ENCODE peak calls at places on chromosomes 13 and 19, in eight cellular contexts. M is T-helper 17 cell; W is head of caudate nucleus; L is brain microvascular endothelial cell; Z is tibial artery; R is D341Med; F is stimulated activated effector memory CD8-positive, alpha-beta T cell treated with anti-CD3 and anti-CD28 coated beads, Interleukin-12 subunit alpha, Interleukin-12 subunit beta, amount 100 ng/mL, for 72 hours; I is stimulated activated naive CD4-positive, alpha-beta T cell. Y is an unnamed sample.

GRCh38 chr13:106561551-106562170 is 6.3 kb downstream of the ARGLU1 start:
- DNase-seq in F (peak), W (no peak), Z (no peak), R (no peak), M (peak), I (no peak), L (peak), Y (peak)

GRCh38 chr19:18915639-18916038 is 3.5 kb downstream of the COPE start:
- DNase-seq in M (no peak), L (no peak), W (peak), F (no peak), I (no peak), R (peak), Z (no peak), Y (peak)

GRCh38 chr19:4456566-4456842 is 1.1 kb downstream of the UBXN6 start:
- DNase-seq in F (no peak), R (peak), L (peak), W (peak), I (no peak), M (no peak), Z (no peak), Y (no peak)

GRCh38 chr19:54156953-54157352 is 2.6 kb downstream of the LENG1 start:
- DNase-seq in M (no peak), Z (no peak), R (no peak), L (no peak), W (no peak), F (no peak), I (no peak), Y (no peak)

GRCh38 chr13:34349091-34349722 is 531.3 kb downstream of the RFC3 start:
- DNase-seq in I (no peak), L (peak), M (no peak), R (no peak), F (no peak), Z (peak), W (no peak), Y (no peak)

GRCh38 chr19:7915250-7916136 is 863 bp downstream of the TGFBR3L start:
- DNase-seq in Z (no peak), L (no peak), M (no peak), F (no peak), R (no peak), I (no peak), W (no peak), Y (no peak)

GRCh38 chr13:106143392-106143791 is 392.1 kb downstream of the EFNB2 start:
- DNase-seq in F (no peak), L (no peak), W (no peak), R (no peak), M (no peak), Z (no peak), I (no peak), Y (no peak)

GRCh38 chr13:99677388-99677951 is 176.2 kb downstream of the TM9SF2 start:
- DNase-seq in M (no peak), I (no peak), F (no peak), W (no peak), L (no peak), Z (no peak), R (no peak), Y (no peak)

GRCh38 chr19:4916292-4917082 is 7.2 kb downstream of the UHRF1 start:
- DNase-seq in R (no peak), F (peak), W (no peak), L (no peak), M (no peak), I (peak), Z (no peak), Y (no peak)

GRCh38 chr13:47628666-47629065 is 372.4 kb downstream of the SUCLA2 start:
- DNase-seq in I (no peak), R (no peak), Z (no peak), W (no peak), M (no peak), L (peak), F (no peak), Y (no peak)

GRCh38 chr19:48868196-48868886 is at the start of gene PLEKHA4:
- DNase-seq in W (no peak), Z (peak), F (no peak), L (no peak), M (no peak), R (no peak), I (no peak), Y (no peak)

GRCh38 chr19:11418518-11419506 is at the start of gene RGL3:
- DNase-seq in Z (peak), L (no peak), W (no peak), I (no peak), F (no peak), R (no peak), M (no peak), Y (no peak)

GRCh38 chr19:40253611-40254092 is 27.2 kb upstream of the CCNP start:
- DNase-seq in M (no peak), F (no peak), Z (no peak), I (no peak), R (no peak), L (no peak), W (no peak), Y (no peak)

GRCh38 chr19:18768997-18769891 is 21.9 kb downstream of the COMP start:
- DNase-seq in F (no peak), W (no peak), M (no peak), Z (no peak), R (no peak), I (no peak), L (no peak), Y (no peak)

GRCh38 chr19:46654621-46655152 is 6.3 kb downstream of the DACT3 start:
- DNase-seq in Z (peak), W (peak), F (no peak), M (no peak), R (no peak), L (no peak), I (no peak), Y (no peak)

GRCh38 chr13:73677041-73677589 is 457.1 kb downstream of the KLF12 start:
- DNase-seq in R (no peak), M (no peak), I (no peak), F (no peak), W (no peak), Z (no peak), L (peak), Y (no peak)

GRCh38 chr13:58119351-58119750 is 487.8 kb downstream of the PCDH17 start:
- DNase-seq in I (no peak), F (no peak), R (no peak), W (no peak), L (no peak), M (no peak), Z (no peak), Y (no peak)

GRCh38 chr19:53595510-53595867 is 36.3 kb upstream of the DPRX start:
- DNase-seq in F (no peak), L (no peak), Z (no peak), W (no peak), M (no peak), I (no peak), R (no peak), Y (no peak)

GRCh38 chr13:46743191-46743590 is 53.8 kb downstream of the ESD start:
- DNase-seq in F (no peak), W (no peak), I (no peak), M (no peak), Z (no peak), L (no peak), R (no peak), Y (no peak)

GRCh38 chr13:47437411-47437810 is 540.6 kb upstream of the HTR2A start:
- DNase-seq in M (no peak), R (no peak), F (no peak), Z (no peak), W (no peak), L (no peak), I (no peak), Y (no peak)

GRCh38 chr19:29872224-29872731 is 60.5 kb downstream of the CCNE1 start:
- DNase-seq in M (no peak), F (no peak), I (no peak), R (no peak), L (no peak), W (no peak), Z (no peak), Y (no peak)

GRCh38 chr13:102310691-102311432 is 91.0 kb downstream of the FGF14 start:
- DNase-seq in R (no peak), I (no peak), Z (peak), L (no peak), M (no peak), F (no peak), W (no peak), Y (no peak)